ENCODE peak calls at places on chromosomes 5 and 9, in five cellular contexts. One of them, this sample, is unnamed.

GRCh38 chr5:6483880-6484382 is 35.3 kb downstream of the UBE2QL1 start:
- DNase-seq in T-cell: no peak
- DNase-seq in neural crest cell: no peak
- DNase-seq in B cell: no peak
- DNase-seq in activated T-helper 1 cell treated with Interleukin-2 at 50 U/mL for 16 hours: no peak
- DNase-seq in this sample: no peak

GRCh38 chr5:179268399-179268952 is 76.8 kb downstream of the ADAMTS2 start:
- DNase-seq in T-cell: no peak
- DNase-seq in neural crest cell: no peak
- DNase-seq in B cell: no peak
- DNase-seq in activated T-helper 1 cell treated with Interleukin-2 at 50 U/mL for 16 hours: no peak
- DNase-seq in this sample: no peak

GRCh38 chr5:153753645-153754432 is 263.4 kb downstream of the GRIA1 start:
- DNase-seq in T-cell: no peak
- DNase-seq in neural crest cell: no peak
- DNase-seq in B cell: no peak
- DNase-seq in activated T-helper 1 cell treated with Interleukin-2 at 50 U/mL for 16 hours: no peak
- DNase-seq in this sample: no peak

GRCh38 chr5:133933670-133934295 is 34.6 kb downstream of the C5orf15 start:
- DNase-seq in T-cell: no peak
- DNase-seq in neural crest cell: no peak
- DNase-seq in B cell: no peak
- DNase-seq in activated T-helper 1 cell treated with Interleukin-2 at 50 U/mL for 16 hours: no peak
- DNase-seq in this sample: no peak

GRCh38 chr9:91034976-91035824 is 233.6 kb downstream of the SYK start:
- DNase-seq in T-cell: no peak
- DNase-seq in neural crest cell: no peak
- DNase-seq in B cell: no peak
- DNase-seq in activated T-helper 1 cell treated with Interleukin-2 at 50 U/mL for 16 hours: no peak
- DNase-seq in this sample: no peak

GRCh38 chr5:119515192-119515591 is 62.9 kb downstream of the HSD17B4 start:
- DNase-seq in T-cell: no peak
- DNase-seq in neural crest cell: no peak
- DNase-seq in B cell: no peak
- DNase-seq in activated T-helper 1 cell treated with Interleukin-2 at 50 U/mL for 16 hours: no peak
- DNase-seq in this sample: no peak

GRCh38 chr9:137069508-137070071 is 767 bp downstream of the SAPCD2 start:
- DNase-seq in T-cell: no peak
- DNase-seq in neural crest cell: no peak
- DNase-seq in B cell: peak
- DNase-seq in activated T-helper 1 cell treated with Interleukin-2 at 50 U/mL for 16 hours: no peak
- DNase-seq in this sample: no peak

GRCh38 chr5:167936944-167937627 is 354.4 kb upstream of the WWC1 start:
- DNase-seq in T-cell: no peak
- DNase-seq in neural crest cell: no peak
- DNase-seq in B cell: no peak
- DNase-seq in activated T-helper 1 cell treated with Interleukin-2 at 50 U/mL for 16 hours: no peak
- DNase-seq in this sample: no peak

GRCh38 chr9:93900971-93901861 is 53.9 kb downstream of the BARX1 start:
- DNase-seq in T-cell: no peak
- DNase-seq in neural crest cell: no peak
- DNase-seq in B cell: no peak
- DNase-seq in activated T-helper 1 cell treated with Interleukin-2 at 50 U/mL for 16 hours: no peak
- DNase-seq in this sample: no peak

GRCh38 chr5:43802119-43802518 is 199.1 kb downstream of the NNT start:
- DNase-seq in T-cell: no peak
- DNase-seq in neural crest cell: no peak
- DNase-seq in B cell: no peak
- DNase-seq in activated T-helper 1 cell treated with Interleukin-2 at 50 U/mL for 16 hours: no peak
- DNase-seq in this sample: no peak

GRCh38 chr5:149407331-149408251 is 28.5 kb upstream of the IL17B start:
- DNase-seq in T-cell: no peak
- DNase-seq in neural crest cell: no peak
- DNase-seq in B cell: no peak
- DNase-seq in activated T-helper 1 cell treated with Interleukin-2 at 50 U/mL for 16 hours: no peak
- DNase-seq in this sample: no peak

GRCh38 chr5:178180141-178180863 is 6.9 kb downstream of the GMCL2 start:
- DNase-seq in T-cell: no peak
- DNase-seq in neural crest cell: no peak
- DNase-seq in B cell: no peak
- DNase-seq in activated T-helper 1 cell treated with Interleukin-2 at 50 U/mL for 16 hours: no peak
- DNase-seq in this sample: no peak

GRCh38 chr9:16333697-16334096 is 536.8 kb downstream of the BNC2 start:
- DNase-seq in T-cell: no peak
- DNase-seq in neural crest cell: no peak
- DNase-seq in B cell: no peak
- DNase-seq in activated T-helper 1 cell treated with Interleukin-2 at 50 U/mL for 16 hours: no peak
- DNase-seq in this sample: no peak

GRCh38 chr5:3377176-3377575 is 218.5 kb upstream of the IRX1 start:
- DNase-seq in T-cell: no peak
- DNase-seq in neural crest cell: no peak
- DNase-seq in B cell: no peak
- DNase-seq in activated T-helper 1 cell treated with Interleukin-2 at 50 U/mL for 16 hours: no peak
- DNase-seq in this sample: no peak

GRCh38 chr5:150015415-150015814 is 14.9 kb downstream of the HMGXB3 start:
- DNase-seq in T-cell: no peak
- DNase-seq in neural crest cell: no peak
- DNase-seq in B cell: no peak
- DNase-seq in activated T-helper 1 cell treated with Interleukin-2 at 50 U/mL for 16 hours: no peak
- DNase-seq in this sample: no peak

GRCh38 chr9:36788534-36788933 is 215.8 kb downstream of the MELK start:
- DNase-seq in T-cell: no peak
- DNase-seq in neural crest cell: no peak
- DNase-seq in B cell: no peak
- DNase-seq in activated T-helper 1 cell treated with Interleukin-2 at 50 U/mL for 16 hours: no peak
- DNase-seq in this sample: no peak

GRCh38 chr9:133935328-133936040 is 56.6 kb downstream of the VAV2 start:
- DNase-seq in T-cell: no peak
- DNase-seq in neural crest cell: no peak
- DNase-seq in B cell: no peak
- DNase-seq in activated T-helper 1 cell treated with Interleukin-2 at 50 U/mL for 16 hours: no peak
- DNase-seq in this sample: no peak

GRCh38 chr5:91556-92263 is at the start of gene PLEKHG4B:
- DNase-seq in T-cell: no peak
- DNase-seq in neural crest cell: peak
- DNase-seq in B cell: peak
- DNase-seq in activated T-helper 1 cell treated with Interleukin-2 at 50 U/mL for 16 hours: no peak
- DNase-seq in this sample: no peak

GRCh38 chr5:109329296-109330252 is 80.2 kb downstream of the PJA2 start:
- DNase-seq in T-cell: no peak
- DNase-seq in neural crest cell: no peak
- DNase-seq in B cell: no peak
- DNase-seq in activated T-helper 1 cell treated with Interleukin-2 at 50 U/mL for 16 hours: no peak
- DNase-seq in this sample: no peak

GRCh38 chr5:157917909-157918809 is 59.2 kb upstream of the CLINT1 start:
- DNase-seq in T-cell: peak
- DNase-seq in neural crest cell: peak
- DNase-seq in B cell: no peak
- DNase-seq in activated T-helper 1 cell treated with Interleukin-2 at 50 U/mL for 16 hours: peak
- DNase-seq in this sample: peak

GRCh38 chr9:69079186-69079585 is 43.6 kb downstream of the FXN start:
- DNase-seq in T-cell: no peak
- DNase-seq in neural crest cell: no peak
- DNase-seq in B cell: no peak
- DNase-seq in activated T-helper 1 cell treated with Interleukin-2 at 50 U/mL for 16 hours: no peak
- DNase-seq in this sample: no peak

GRCh38 chr5:119613937-119614336 is 15.4 kb upstream of the FAM170A start:
- DNase-seq in T-cell: no peak
- DNase-seq in neural crest cell: no peak
- DNase-seq in B cell: no peak
- DNase-seq in activated T-helper 1 cell treated with Interleukin-2 at 50 U/mL for 16 hours: no peak
- DNase-seq in this sample: no peak

GRCh38 chr5:139422307-139422893 is 16.9 kb downstream of the DNAJC18 start:
- DNase-seq in T-cell: peak
- DNase-seq in neural crest cell: peak
- DNase-seq in B cell: peak
- DNase-seq in activated T-helper 1 cell treated with Interleukin-2 at 50 U/mL for 16 hours: no peak
- DNase-seq in this sample: peak

GRCh38 chr9:127810378-127811187 is 7.9 kb downstream of the FPGS start:
- DNase-seq in T-cell: no peak
- DNase-seq in neural crest cell: no peak
- DNase-seq in B cell: peak
- DNase-seq in activated T-helper 1 cell treated with Interleukin-2 at 50 U/mL for 16 hours: no peak
- DNase-seq in this sample: no peak

GRCh38 chr5:41686191-41686590 is 175.8 kb upstream of the PLCXD3 start:
- DNase-seq in T-cell: no peak
- DNase-seq in neural crest cell: no peak
- DNase-seq in B cell: no peak
- DNase-seq in activated T-helper 1 cell treated with Interleukin-2 at 50 U/mL for 16 hours: no peak
- DNase-seq in this sample: no peak

GRCh38 chr5:1748271-1748670 is 51.4 kb downstream of the MRPL36 start:
- DNase-seq in T-cell: no peak
- DNase-seq in neural crest cell: no peak
- DNase-seq in B cell: no peak
- DNase-seq in activated T-helper 1 cell treated with Interleukin-2 at 50 U/mL for 16 hours: no peak
- DNase-seq in this sample: no peak

GRCh38 chr5:56291058-56291404 is 57.9 kb upstream of the ANKRD55 start:
- DNase-seq in T-cell: no peak
- DNase-seq in neural crest cell: no peak
- DNase-seq in B cell: no peak
- DNase-seq in activated T-helper 1 cell treated with Interleukin-2 at 50 U/mL for 16 hours: no peak
- DNase-seq in this sample: no peak

GRCh38 chr5:127705120-127705892 is 2.1 kb downstream of the CCDC192 start:
- DNase-seq in T-cell: no peak
- DNase-seq in neural crest cell: no peak
- DNase-seq in B cell: no peak
- DNase-seq in activated T-helper 1 cell treated with Interleukin-2 at 50 U/mL for 16 hours: no peak
- DNase-seq in this sample: no peak

GRCh38 chr5:43895876-43896275 is 292.9 kb downstream of the NNT start:
- DNase-seq in T-cell: no peak
- DNase-seq in neural crest cell: no peak
- DNase-seq in B cell: no peak
- DNase-seq in activated T-helper 1 cell treated with Interleukin-2 at 50 U/mL for 16 hours: no peak
- DNase-seq in this sample: no peak

GRCh38 chr5:175707751-175708375 is 50.0 kb downstream of the HRH2 start:
- DNase-seq in T-cell: no peak
- DNase-seq in neural crest cell: no peak
- DNase-seq in B cell: no peak
- DNase-seq in activated T-helper 1 cell treated with Interleukin-2 at 50 U/mL for 16 hours: no peak
- DNase-seq in this sample: no peak